ENCODE peak calls at places on chromosome 3, in seven cellular contexts. U, B, I, H, N, D and K are unnamed samples. For H3K4me1, the result is how much of the 10 kb centered on the place peaks cover.

GRCh38 chr3:89488800-89489580 is 381.6 kb downstream of the EPHA3 start:
- DNase-seq in H (no peak), N (no peak), I (no peak), U (no peak), B (no peak), D (no peak), K (no peak)

GRCh38 chr3:55059027-55059629 is 131.3 kb upstream of the LRTM1 start:
- DNase-seq in D (no peak), H (no peak), I (no peak), U (no peak), N (peak), B (no peak), K (no peak)

GRCh38 chr3:197847866-197848401 is 56.9 kb downstream of the LRCH3 start:
- DNase-seq in B (peak), I (no peak), D (no peak), H (no peak), U (no peak), N (peak), K (peak)

GRCh38 chr3:186217820-186218164 is 108.9 kb upstream of the ETV5 start:
- DNase-seq in I (no peak), N (no peak), D (no peak), U (peak), B (no peak), H (no peak), K (no peak)

GRCh38 chr3:55481067-55481917 is 5.8 kb downstream of the WNT5A start:
- DNase-seq in N (peak), H (peak), U (no peak), I (peak), D (no peak), B (no peak), K (no peak)

GRCh38 chr3:40381904-40382616 is 4.9 kb upstream of the ENTPD3 start:
- DNase-seq in D (no peak), N (no peak), B (no peak), H (no peak), U (no peak), I (no peak), K (no peak)

GRCh38 chr3:16761576-16761975 is 123.2 kb upstream of the PLCL2 start:
- DNase-seq in U (no peak), N (no peak), I (no peak), B (no peak), D (no peak), H (no peak), K (no peak)

GRCh38 chr3:72343078-72343477 is 505.2 kb downstream of the SHQ1 start:
- DNase-seq in B (no peak), N (peak), U (no peak), D (no peak), H (no peak), I (no peak), K (no peak)

GRCh38 chr3:75192065-75192658 is 472.0 kb upstream of the FRG2C start:
- DNase-seq in N (peak), B (peak), D (no peak), I (peak), U (no peak), H (no peak), K (peak)

GRCh38 chr3:23129062-23129461 is 74.1 kb upstream of the UBE2E2 start:
- DNase-seq in N (no peak), B (no peak), I (no peak), D (no peak), H (no peak), U (no peak), K (no peak)

GRCh38 chr3:42581709-42582473 is at the start of gene SEC22C:
- DNase-seq in D (peak), U (peak), N (peak), H (peak), I (peak), B (peak), K (peak)

GRCh38 chr3:191303596-191303995 is 25.6 kb upstream of the CCDC50 start:
- DNase-seq in B (no peak), D (no peak), H (no peak), N (no peak), U (peak), I (no peak), K (no peak)

GRCh38 chr3:73365756-73366397 is 258.9 kb downstream of the PDZRN3 start:
- DNase-seq in B (no peak), U (no peak), N (peak), D (peak), H (no peak), I (no peak), K (no peak)

GRCh38 chr3:195546130-195546560 is 3.0 kb upstream of the PPP1R2 start:
- DNase-seq in N (peak), I (no peak), B (no peak), D (peak), H (no peak), U (peak), K (no peak)

GRCh38 chr3:197959891-197960693 is at the start of gene LMLN:
- DNase-seq in H (peak), B (peak), I (peak), U (peak), N (peak), D (peak), K (peak)

GRCh38 chr3:171173732-171174131 is 147.2 kb upstream of the SLC2A2 start:
- DNase-seq in N (no peak), B (no peak), I (no peak), D (peak), U (no peak), H (peak), K (no peak)

GRCh38 chr3:172341482-172342059 is 106.7 kb downstream of the GHSR start:
- DNase-seq in B (peak), N (peak), H (no peak), U (peak), D (no peak), I (peak), K (no peak)

GRCh38 chr3:36362973-36363372 is 17.3 kb upstream of the STAC start:
- DNase-seq in B (no peak), D (no peak), H (no peak), U (peak), N (peak), I (peak), K (no peak)

GRCh38 chr3:183991403-183991802 is 26.3 kb downstream of the ABCC5 start:
- DNase-seq in N (no peak), U (no peak), D (no peak), B (no peak), I (no peak), H (no peak), K (no peak)

GRCh38 chr3:51391075-51391565 is at the start of gene RBM15B:
- DNase-seq in U (peak), I (peak), N (peak), B (peak), D (peak), H (peak), K (peak)

GRCh38 chr3:135440233-135440632 is 525.3 kb upstream of the PPP2R3A start:
- DNase-seq in D (no peak), U (no peak), H (no peak), N (no peak), I (no peak), B (no peak), K (no peak)

GRCh38 chr3:134337511-134338200 is 36.6 kb downstream of the AMOTL2 start:
- DNase-seq in D (no peak), I (no peak), N (no peak), U (peak), H (no peak), B (no peak), K (no peak)

GRCh38 chr3:116579843-116580242 is 129.7 kb upstream of the TUSC7 start:
- DNase-seq in I (no peak), H (no peak), D (no peak), U (no peak), N (peak), B (peak), K (no peak)

GRCh38 chr3:32105291-32106131 is 909 bp upstream of the GPD1L start:
- DNase-seq in I (no peak), N (peak), U (peak), D (no peak), B (no peak), H (no peak), K (no peak)

GRCh38 chr3:165181556-165181955 is 14.6 kb downstream of the SLITRK3 start:
- DNase-seq in D (no peak), I (peak), H (no peak), U (no peak), B (no peak), N (no peak), K (no peak)

GRCh38 chr3:148924572-148924971 is 59.5 kb downstream of the CPA3 start:
- DNase-seq in U (peak), N (peak), H (no peak), B (no peak), I (no peak), D (no peak), K (no peak)

GRCh38 chr3:141370065-141370533 is 1.8 kb downstream of the ZBTB38 start:
- DNase-seq in B (peak), I (peak), H (no peak), U (peak), N (peak), D (peak), K (peak)

GRCh38 chr3:169813757-169814517 is 1.2 kb upstream of the LRRC34 start:
- DNase-seq in H (peak), D (peak), U (peak), B (peak), I (peak), N (no peak), K (peak)

GRCh38 chr3:194328080-194328571 is 23.0 kb downstream of the CPN2 start:
- DNase-seq in B (no peak), D (no peak), I (no peak), N (peak), H (no peak), U (peak), K (no peak)

GRCh38 chr3:112390783-112391641 is 58.1 kb downstream of the CD200 start:
- DNase-seq in I (peak), N (peak), B (no peak), D (peak), U (peak), H (no peak), K (no peak)
- H3K27ac ChIP-seq in I (peak), N (peak), B (no peak), D (peak), U (no peak), H (peak), K (no peak)

GRCh38 chr3:101849714-101850326 is 506 bp downstream of the NFKBIZ start:
- DNase-seq in N (no peak), D (peak), U (peak), B (peak), I (peak), H (peak), K (peak)

GRCh38 chr3:101847328-101847727 is 2.0 kb upstream of the NFKBIZ start:
- DNase-seq in I (no peak), B (no peak), N (no peak), D (no peak), U (peak), H (no peak), K (no peak)

GRCh38 chr3:101848326-101848725 is 988 bp upstream of the NFKBIZ start:
- DNase-seq in B (no peak), U (no peak), I (no peak), H (no peak), D (no peak), N (no peak), K (no peak)

GRCh38 chr3:101850327-101851048 is 1.2 kb downstream of the NFKBIZ start:
- DNase-seq in D (no peak), H (no peak), B (peak), N (peak), I (no peak), U (peak), K (peak)

DNA sequence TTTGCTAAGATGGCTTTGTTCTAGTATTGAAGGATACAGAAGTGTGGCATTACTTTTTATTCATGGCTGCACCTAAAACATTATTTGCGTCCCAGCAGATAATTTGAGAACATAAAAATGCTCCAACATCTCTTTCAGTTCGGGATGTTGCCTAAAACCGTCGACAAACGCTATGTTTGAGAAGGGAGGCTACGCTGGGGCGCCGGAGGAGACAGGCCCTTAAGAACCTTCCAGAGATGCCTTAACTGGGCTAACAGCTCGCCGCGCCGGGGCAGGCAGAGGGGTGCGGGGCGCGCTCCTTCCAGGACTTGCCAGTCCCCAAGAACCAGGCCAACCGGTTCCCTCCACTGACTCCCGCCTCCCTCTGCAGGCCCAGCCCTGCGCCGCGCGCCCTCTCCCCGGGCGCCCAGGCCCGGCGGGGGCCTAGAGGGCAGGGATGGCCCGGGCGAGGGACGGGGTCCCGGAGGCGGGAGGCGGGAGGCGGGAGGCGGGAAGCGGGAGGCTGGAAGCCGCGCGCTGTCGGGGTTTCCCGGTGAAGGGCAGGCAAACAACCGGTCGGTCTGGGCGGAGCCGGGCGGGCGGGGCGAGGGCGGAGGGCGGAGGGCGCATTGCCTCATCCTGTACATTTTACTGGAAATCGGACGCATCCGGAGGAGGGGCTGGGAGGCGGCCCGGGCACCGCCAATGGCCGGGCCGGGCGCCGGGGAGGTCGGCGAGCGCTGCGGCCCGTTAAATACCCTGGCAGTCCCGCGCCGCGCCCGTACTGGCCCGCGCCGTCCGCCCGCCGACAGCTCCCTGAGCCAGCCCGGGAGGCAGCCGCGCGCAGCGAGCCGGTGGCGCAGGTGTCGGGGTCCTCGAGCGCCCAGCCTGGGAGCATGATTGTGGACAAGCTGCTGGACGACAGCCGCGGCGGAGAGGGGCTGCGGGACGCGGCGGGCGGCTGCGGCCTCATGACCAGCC is at the start of gene NFKBIZ:
- DNase-seq in U (peak), N (peak), I (peak), H (peak), D (peak), B (peak), K (peak)
- H3K4me1 ChIP-seq in U (under half), N (under half), I (under half), H (under half), D (under half), B (under half), K (under half)

GRCh38 chr3:158738653-158739052 is 6.4 kb upstream of the RARRES1 start:
- DNase-seq in U (no peak), H (no peak), N (no peak), D (no peak), B (no peak), I (no peak), K (no peak)

GRCh38 chr3:158739078-158739477 is 6.8 kb upstream of the RARRES1 start:
- DNase-seq in H (no peak), U (no peak), D (no peak), N (no peak), I (no peak), B (no peak), K (no peak)

GRCh38 chr3:158735296-158736033 is 3.2 kb upstream of the RARRES1 start:
- DNase-seq in B (no peak), D (no peak), H (no peak), I (no peak), U (no peak), N (no peak), K (no peak)

GRCh38 chr3:158737987-158738615 is 5.8 kb upstream of the RARRES1 start:
- DNase-seq in H (no peak), B (no peak), U (no peak), D (no peak), N (peak), I (no peak), K (no peak)

DNA sequence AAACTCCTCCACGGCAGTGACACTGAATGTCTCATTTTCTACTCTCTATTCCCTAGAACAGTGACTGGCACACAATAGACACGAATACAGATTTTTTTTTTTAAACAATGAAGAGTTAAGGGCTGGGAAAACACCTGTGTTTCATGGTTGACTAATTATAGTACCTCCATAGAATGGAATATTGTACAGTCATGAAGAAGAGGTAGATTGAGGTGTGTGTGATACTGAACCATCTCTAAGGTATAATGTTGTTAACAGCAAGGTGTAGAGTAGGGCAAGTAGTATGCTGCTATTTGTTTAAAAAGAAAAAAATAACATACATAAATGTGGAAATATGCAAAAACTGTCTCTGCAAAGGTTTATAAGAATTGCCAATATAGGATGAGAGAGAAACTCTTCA is 5.2 kb upstream of the RARRES1 start:
- DNase-seq in H (no peak), B (no peak), D (no peak), N (no peak), I (no peak), U (no peak), K (no peak)
- H3K27ac ChIP-seq in H (no peak), B (no peak), D (no peak), N (no peak), I (no peak), U (no peak), K (no peak)

GRCh38 chr3:95049841-95050240 is 987.0 kb downstream of the NSUN3 start:
- DNase-seq in D (no peak), N (no peak), B (no peak), U (peak), H (no peak), I (peak), K (no peak)
- H3K4me1 ChIP-seq in D (under half), N (under half), B (under half), U (under half), H (under half), I (under half), K (under half)

GRCh38 chr3:9161811-9162210 is 87.6 kb downstream of the SRGAP3 start:
- DNase-seq in B (no peak), U (no peak), I (no peak), D (no peak), N (no peak), H (no peak), K (no peak)

GRCh38 chr3:9156604-9157003 is 92.8 kb downstream of the SRGAP3 start:
- DNase-seq in N (no peak), B (no peak), U (no peak), I (no peak), H (no peak), D (no peak), K (no peak)

GRCh38 chr3:9157651-9158383 is 91.6 kb downstream of the SRGAP3 start:
- DNase-seq in N (no peak), U (no peak), D (no peak), I (peak), B (no peak), H (no peak), K (no peak)

GRCh38 chr3:9161298-9161697 is 88.1 kb downstream of the SRGAP3 start:
- DNase-seq in U (no peak), N (no peak), H (no peak), B (no peak), I (no peak), D (no peak), K (no peak)

GRCh38 chr3:9158865-9159630 is 90.4 kb downstream of the SRGAP3 start:
- DNase-seq in U (no peak), H (no peak), N (no peak), I (peak), D (no peak), B (no peak), K (no peak)
- H3K27ac ChIP-seq in U (no peak), H (no peak), N (no peak), I (peak), D (no peak), B (no peak), K (no peak)

GRCh38 chr3:29317659-29318173 is 36.8 kb downstream of the RBMS3 start:
- DNase-seq in N (no peak), I (no peak), D (no peak), H (no peak), U (no peak), B (no peak), K (no peak)

GRCh38 chr3:29319262-29319661 is 38.4 kb downstream of the RBMS3 start:
- DNase-seq in I (no peak), H (no peak), D (no peak), N (no peak), U (no peak), B (no peak), K (no peak)

GRCh38 chr3:29322586-29322985 is 41.7 kb downstream of the RBMS3 start:
- DNase-seq in B (no peak), U (no peak), D (no peak), H (no peak), N (no peak), I (no peak), K (no peak)

GRCh38 chr3:29318251-29318650 is 37.4 kb downstream of the RBMS3 start:
- DNase-seq in B (no peak), U (no peak), I (no peak), H (no peak), N (no peak), D (no peak), K (no peak)

DNA sequence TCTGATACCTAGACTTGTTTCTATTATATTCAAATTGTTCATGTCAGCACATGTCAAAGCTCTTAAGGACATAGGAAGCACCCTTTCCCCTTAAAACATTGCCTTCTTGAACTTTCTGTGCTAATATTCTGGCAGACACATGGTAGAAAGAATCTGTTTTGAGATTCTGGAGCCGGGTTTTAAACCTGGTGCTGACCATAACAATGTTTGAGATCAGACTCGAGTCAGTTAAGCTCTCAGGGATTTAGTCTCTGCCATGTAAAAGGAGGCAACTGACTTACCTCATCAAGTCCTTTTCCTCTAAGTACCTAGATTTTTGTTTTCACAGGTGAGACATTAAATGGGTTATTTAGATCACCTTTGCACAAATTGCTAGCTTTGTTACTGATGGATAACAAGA is 38.9 kb downstream of the RBMS3 start:
- DNase-seq in N (no peak), B (no peak), H (no peak), I (no peak), D (no peak), U (no peak), K (no peak)
- H3K4me1 ChIP-seq in N (under half), B (under half), H (under half), I (under half), D (under half), U (under half), K (under half)

DNA sequence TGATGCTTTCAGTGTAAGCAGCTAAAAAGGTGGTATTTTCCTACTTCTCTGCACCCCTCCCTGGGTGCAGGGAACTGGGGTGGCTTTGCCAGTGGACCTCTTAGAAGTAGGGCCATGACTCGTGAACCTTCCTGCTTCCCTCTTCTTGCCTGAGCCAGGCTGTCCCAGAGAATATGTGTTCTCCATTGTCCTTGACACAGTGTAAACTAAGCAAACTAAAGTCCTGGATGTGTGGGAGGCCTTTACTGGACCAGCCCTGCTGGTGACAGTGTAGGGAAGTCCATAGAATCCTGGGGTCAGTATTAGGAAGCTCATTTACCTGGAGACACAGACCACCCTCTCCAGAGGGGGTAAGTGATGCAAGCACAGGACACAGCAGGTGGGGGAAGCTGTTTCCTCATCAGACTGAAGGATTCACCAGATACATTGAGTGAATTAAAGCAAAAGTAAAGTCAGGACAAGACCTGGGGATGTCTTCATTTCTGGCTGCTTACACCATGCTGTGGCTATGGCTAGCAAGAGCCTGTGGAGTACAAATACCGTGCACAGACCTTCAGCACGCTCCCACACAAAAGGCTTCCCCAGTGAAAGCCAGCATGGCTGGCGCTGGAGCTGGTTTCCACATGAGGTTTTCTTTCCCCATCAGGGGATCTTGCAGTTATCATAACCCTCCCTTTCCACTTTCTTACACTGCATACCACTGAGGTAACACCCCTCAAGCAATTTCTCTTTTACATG is 64.8 kb upstream of the LPP start:
- DNase-seq in I (no peak), N (no peak), U (no peak), D (no peak), H (no peak), B (no peak), K (no peak)
- H3K27ac ChIP-seq in I (no peak), N (no peak), U (no peak), D (no peak), H (no peak), B (no peak), K (no peak)